ENCODE peak calls at places on chromosomes 5 and 9, in six cellular contexts. F is stimulated activated CD4-positive, alpha-beta T cell treated with anti-CD3 and anti-CD28 coated beads, Interleukin-15, amount 100 ng/mL, for 24 hours; G is GM12865; H is cardiac muscle cell; Z is AG04450; N is kidney tubule cell. Y is an unnamed sample.

GRCh38 chr5:154721476-154722058 is 33.6 kb upstream of the LARP1 start:
- DNase-seq in F (no peak), G (no peak), H (no peak), Z (no peak), N (peak; percentile 26), Y (no peak)

GRCh38 chr5:178589180-178590140 is 733 bp downstream of the COL23A1 start:
- DNase-seq in F (peak; percentile 35), G (no peak), H (peak; percentile 46), Z (no peak), N (peak; percentile 58), Y (no peak)

GRCh38 chr9:77512876-77513275 is 135.2 kb downstream of the GNA14 start:
- DNase-seq in F (no peak), G (no peak), H (peak; percentile 46), Z (no peak), N (no peak), Y (no peak)

GRCh38 chr9:116998305-116998704 is 311.2 kb downstream of the TRIM32 start:
- DNase-seq in F (no peak), G (peak; percentile 22), H (peak; percentile 24), Z (no peak), N (peak; percentile 53), Y (peak; percentile 21)

GRCh38 chr5:176731506-176732192 is 78.7 kb upstream of the UNC5A start:
- DNase-seq in F (no peak), G (no peak), H (peak; percentile 16), Z (no peak), N (peak; percentile 42), Y (no peak)

GRCh38 chr9:129069128-129069824 is 11.6 kb upstream of the DOLPP1 start:
- DNase-seq in F (peak; percentile 66), G (peak; percentile 36), H (peak; percentile 77), Z (no peak), N (no peak), Y (peak; percentile 57)

GRCh38 chr9:4145482-4145881 is 154.4 kb downstream of the GLIS3 start:
- DNase-seq in F (no peak), G (no peak), H (peak; percentile 26), Z (no peak), N (peak; percentile 70), Y (no peak)

GRCh38 chr5:78920604-78921003 is 64.5 kb downstream of the ARSB start:
- DNase-seq in F (no peak), G (no peak), H (peak; percentile 52), Z (no peak), N (no peak), Y (no peak)

GRCh38 chr5:14686517-14686916 is 22.0 kb downstream of the OTULIN start:
- DNase-seq in F (no peak), G (no peak), H (no peak), Z (no peak), N (no peak), Y (no peak)

GRCh38 chr5:136033848-136034247 is 5.1 kb downstream of the TGFBI start:
- DNase-seq in F (no peak), G (peak; percentile 36), H (peak; percentile 54), Z (no peak), N (no peak), Y (no peak)

GRCh38 chr5:88298425-88298824 is 29.8 kb upstream of the TMEM161B start:
- DNase-seq in F (no peak), G (no peak), H (peak; percentile 7), Z (peak; percentile 18), N (peak; percentile 60), Y (no peak)

Y was measured in NAMALWA.